ENCODE peak calls at places on chromosomes 4 and X, in seven cellular contexts. R is lower lobe of right lung, H is putamen, T is islet precursor cell, M is HTR-8/SVneo, N is Daoy, F is AML-193. U is an unnamed sample.

GRCh38 chr4:3512719-3513118 is 19.5 kb downstream of the LRPAP1 start:
- DNase-seq in R (no peak), H (no peak), T (no peak), M (no peak), N (no peak), F (no peak), U (no peak)

GRCh38 chrX:68686684-68687045 is 39.2 kb downstream of the STARD8 start:
- DNase-seq in R (peak), H (no peak), T (no peak), M (no peak), N (peak), F (no peak), U (no peak)

GRCh38 chrX:40056420-40056819 is 41.3 kb downstream of the BCOR start:
- DNase-seq in R (no peak), H (no peak), T (no peak), M (no peak), N (no peak), F (no peak), U (no peak)

GRCh38 chr4:40731792-40732245 is 17.9 kb upstream of the NSUN7 start:
- DNase-seq in R (peak), H (no peak), T (no peak), M (no peak), N (no peak), F (peak), U (no peak)

GRCh38 chr4:69689530-69690111 is 36.6 kb upstream of the UGT2A1 start:
- DNase-seq in R (no peak), H (peak), T (no peak), M (no peak), N (no peak), F (peak), U (peak)

GRCh38 chrX:1196436-1196835 is 16.0 kb downstream of the CRLF2 start:
- DNase-seq in R (no peak), H (no peak), T (peak), M (no peak), N (no peak), F (no peak), U (no peak)

GRCh38 chr4:67198757-67199156 is 346.5 kb downstream of the CENPC start:
- DNase-seq in R (no peak), H (no peak), T (no peak), M (peak), N (peak), F (peak), U (peak)

GRCh38 chr4:173539986-173540385 is 10.0 kb upstream of the HAND2 start:
- DNase-seq in R (no peak), H (no peak), T (no peak), M (no peak), N (no peak), F (no peak), U (no peak)

GRCh38 chr4:21826071-21826470 is 122.5 kb downstream of the KCNIP4 start:
- DNase-seq in R (no peak), H (no peak), T (no peak), M (no peak), N (no peak), F (no peak), U (no peak)

GRCh38 chr4:6720202-6720699 is 4.3 kb downstream of the BLOC1S4 start:
- DNase-seq in R (peak), H (peak), T (peak), M (peak), N (peak), F (peak), U (peak)

GRCh38 chr4:122827899-122828601 is 1.4 kb downstream of the FGF2 start:
- DNase-seq in R (no peak), H (no peak), T (no peak), M (no peak), N (peak), F (no peak), U (no peak)

GRCh38 chrX:39414290-39414847 is 613.1 kb downstream of the MID1IP1 start:
- DNase-seq in R (no peak), H (no peak), T (no peak), M (no peak), N (no peak), F (no peak), U (no peak)

GRCh38 chr4:103774326-103774725 is 54.5 kb upstream of the TACR3 start:
- DNase-seq in R (no peak), H (no peak), T (no peak), M (no peak), N (no peak), F (no peak), U (no peak)

GRCh38 chr4:183602444-183603102 is 56.4 kb downstream of the RWDD4 start:
- DNase-seq in R (no peak), H (no peak), T (no peak), M (no peak), N (no peak), F (no peak), U (no peak)

GRCh38 chr4:137952116-137952515 is 290.0 kb downstream of the SLC7A11 start:
- DNase-seq in R (no peak), H (no peak), T (no peak), M (no peak), N (no peak), F (no peak), U (no peak)

GRCh38 chr4:168361365-168362024 is 42.9 kb upstream of the DDX60 start:
- DNase-seq in R (no peak), H (no peak), T (no peak), M (no peak), N (no peak), F (no peak), U (no peak)

GRCh38 chrX:111519215-111519614 is 7.8 kb downstream of the SERTM2 start:
- DNase-seq in R (no peak), H (no peak), T (peak), M (no peak), N (no peak), F (no peak), U (peak)

GRCh38 chrX:129116651-129117050 is 406.6 kb downstream of the SMARCA1 start:
- DNase-seq in R (no peak), H (no peak), T (no peak), M (no peak), N (no peak), F (no peak), U (peak)

GRCh38 chr4:3372933-3373465 is 68.8 kb upstream of the HGFAC start:
- DNase-seq in R (peak), H (no peak), T (no peak), M (no peak), N (no peak), F (peak), U (no peak)

GRCh38 chrX:63350551-63350950 is 581 bp downstream of the SPIN4 start:
- DNase-seq in R (peak), H (peak), T (peak), M (peak), N (peak), F (no peak), U (no peak)

GRCh38 chr4:108366716-108367115 is 198.0 kb upstream of the LEF1 start:
- DNase-seq in R (no peak), H (no peak), T (no peak), M (no peak), N (no peak), F (no peak), U (no peak)

GRCh38 chr4:187668683-187669082 is 326.9 kb upstream of the ZFP42 start:
- DNase-seq in R (no peak), H (no peak), T (no peak), M (peak), N (peak), F (no peak), U (peak)

GRCh38 chr4:15303052-15303641 is 124.7 kb upstream of the C1QTNF7 start:
- DNase-seq in R (no peak), H (no peak), T (peak), M (peak), N (peak), F (no peak), U (no peak)

GRCh38 chrX:9832811-9833210 is 46.6 kb downstream of the SHROOM2 start:
- DNase-seq in R (no peak), H (no peak), T (no peak), M (no peak), N (no peak), F (peak), U (no peak)

GRCh38 chrX:109841869-109842579 is 109.0 kb upstream of the ACSL4 start:
- DNase-seq in R (no peak), H (no peak), T (no peak), M (no peak), N (no peak), F (peak), U (no peak)

GRCh38 chr4:11011249-11011648 is 326.7 kb upstream of the CLNK start:
- DNase-seq in R (no peak), H (no peak), T (no peak), M (no peak), N (no peak), F (no peak), U (no peak)

GRCh38 chr4:152079543-152080293 is 318.9 kb upstream of the GATB start:
- DNase-seq in R (no peak), H (no peak), T (no peak), M (no peak), N (no peak), F (no peak), U (no peak)

GRCh38 chr4:1058198-1058996 is 47.0 kb downstream of the FGFRL1 start:
- DNase-seq in R (no peak), H (peak), T (peak), M (no peak), N (no peak), F (no peak), U (no peak)

GRCh38 chrX:41732260-41732659 is 8.3 kb downstream of the GPR82 start:
- DNase-seq in R (no peak), H (no peak), T (no peak), M (no peak), N (no peak), F (no peak), U (no peak)

GRCh38 chrX:17689971-17690409 is 47.3 kb upstream of the SCML1 start:
- DNase-seq in R (no peak), H (peak), T (peak), M (peak), N (peak), F (peak), U (peak)

GRCh38 chrX:136250191-136251041 is 784 bp downstream of the MAP7D3 start:
- DNase-seq in R (no peak), H (no peak), T (peak), M (no peak), N (no peak), F (no peak), U (no peak)

GRCh38 chrX:151982217-151982616 is 7.7 kb upstream of the GABRE start:
- DNase-seq in R (no peak), H (no peak), T (no peak), M (no peak), N (peak), F (no peak), U (peak)

GRCh38 chr4:25861951-25862410 is 807 bp downstream of the SEL1L3 start:
- DNase-seq in R (peak), H (no peak), T (peak), M (no peak), N (peak), F (no peak), U (no peak)

GRCh38 chr4:189597341-189597740 is 343.3 kb upstream of the FRG1 start:
- DNase-seq in R (no peak), H (no peak), T (no peak), M (no peak), N (no peak), F (no peak), U (no peak)

GRCh38 chr4:140257461-140258305 is 103.7 kb upstream of the MAML3 start:
- DNase-seq in R (no peak), H (no peak), T (peak), M (no peak), N (no peak), F (no peak), U (no peak)

GRCh38 chr4:7852568-7853185 is 87.0 kb downstream of the AFAP1 start:
- DNase-seq in R (no peak), H (no peak), T (peak), M (no peak), N (peak), F (no peak), U (peak)

U was measured in COLO829.